ENCODE peak calls at places on chromosomes 2 and 18, in eight cellular contexts. One of them, this sample, is unnamed.

GRCh38 chr2:233449071-233449901 is 95.0 kb downstream of the DGKD start:
- DNase-seq in AG08396: peak; percentile 86
- DNase-seq in endothelial cell: peak; percentile 76
- DNase-seq in tibial artery: peak; percentile 69
- DNase-seq in spleen: peak; percentile 75
- DNase-seq in BJ: no peak
- DNase-seq in heart right ventricle: no peak
- DNase-seq in T-helper 9 cell: no peak
- DNase-seq in this sample: no peak

GRCh38 chr2:238183846-238184245 is 19.6 kb downstream of the ILKAP start:
- DNase-seq in AG08396: no peak
- DNase-seq in endothelial cell: no peak
- DNase-seq in tibial artery: no peak
- DNase-seq in spleen: no peak
- DNase-seq in BJ: no peak
- DNase-seq in heart right ventricle: no peak
- DNase-seq in T-helper 9 cell: no peak
- DNase-seq in this sample: no peak

GRCh38 chr2:105373344-105373781 is 25.5 kb downstream of the FHL2 start:
- DNase-seq in AG08396: no peak
- DNase-seq in endothelial cell: no peak
- DNase-seq in tibial artery: peak; percentile 87
- DNase-seq in spleen: no peak
- DNase-seq in BJ: no peak
- DNase-seq in heart right ventricle: peak; percentile 75
- DNase-seq in T-helper 9 cell: no peak
- DNase-seq in this sample: no peak

GRCh38 chr18:22558945-22559385 is 141.2 kb upstream of the CTAGE1 start:
- DNase-seq in AG08396: peak; percentile 70
- DNase-seq in endothelial cell: peak; percentile 49
- DNase-seq in tibial artery: peak; percentile 86
- DNase-seq in spleen: peak; percentile 77
- DNase-seq in BJ: no peak
- DNase-seq in heart right ventricle: peak; percentile 78
- DNase-seq in T-helper 9 cell: no peak
- DNase-seq in this sample: no peak

GRCh38 chr2:14634885-14635871 is 2.7 kb downstream of the LRATD1 start:
- DNase-seq in AG08396: peak; percentile 71
- DNase-seq in endothelial cell: peak; percentile 76
- DNase-seq in tibial artery: peak; percentile 80
- DNase-seq in spleen: peak; percentile 73
- DNase-seq in BJ: no peak
- DNase-seq in heart right ventricle: peak; percentile 67
- DNase-seq in T-helper 9 cell: no peak
- DNase-seq in this sample: no peak

GRCh38 chr2:107322406-107322805 is 436.4 kb upstream of the ST6GAL2 start:
- DNase-seq in AG08396: no peak
- DNase-seq in endothelial cell: no peak
- DNase-seq in tibial artery: no peak
- DNase-seq in spleen: no peak
- DNase-seq in BJ: no peak
- DNase-seq in heart right ventricle: no peak
- DNase-seq in T-helper 9 cell: no peak
- DNase-seq in this sample: no peak

GRCh38 chr2:42879913-42880737 is 87.7 kb upstream of the HAAO start:
- DNase-seq in AG08396: no peak
- DNase-seq in endothelial cell: no peak
- DNase-seq in tibial artery: no peak
- DNase-seq in spleen: peak; percentile 80
- DNase-seq in BJ: no peak
- DNase-seq in heart right ventricle: peak; percentile 66
- DNase-seq in T-helper 9 cell: no peak
- DNase-seq in this sample: no peak

GRCh38 chr2:72940786-72941185 is 23.5 kb downstream of the EMX1 start:
- DNase-seq in AG08396: peak; percentile 61
- DNase-seq in endothelial cell: no peak
- DNase-seq in tibial artery: no peak
- DNase-seq in spleen: no peak
- DNase-seq in BJ: no peak
- DNase-seq in heart right ventricle: no peak
- DNase-seq in T-helper 9 cell: no peak
- DNase-seq in this sample: peak; percentile 11

GRCh38 chr18:9380101-9380500 is 45.5 kb downstream of the TWSG1 start:
- DNase-seq in AG08396: no peak
- DNase-seq in endothelial cell: no peak
- DNase-seq in tibial artery: no peak
- DNase-seq in spleen: no peak
- DNase-seq in BJ: peak; percentile 51
- DNase-seq in heart right ventricle: no peak
- DNase-seq in T-helper 9 cell: no peak
- DNase-seq in this sample: peak; percentile 39

GRCh38 chr2:27016801-27017325 is 15.9 kb upstream of the TMEM214 start:
- DNase-seq in AG08396: peak; percentile 74
- DNase-seq in endothelial cell: peak; percentile 58
- DNase-seq in tibial artery: peak; percentile 64
- DNase-seq in spleen: no peak
- DNase-seq in BJ: no peak
- DNase-seq in heart right ventricle: peak; percentile 48
- DNase-seq in T-helper 9 cell: peak; percentile 15
- DNase-seq in this sample: peak; percentile 42

GRCh38 chr2:229714080-229714735 is at the start of gene DNER:
- DNase-seq in AG08396: peak; percentile 84
- DNase-seq in endothelial cell: peak; percentile 52
- DNase-seq in tibial artery: no peak
- DNase-seq in spleen: peak; percentile 79
- DNase-seq in BJ: no peak
- DNase-seq in heart right ventricle: no peak
- DNase-seq in T-helper 9 cell: peak; percentile 29
- DNase-seq in this sample: no peak

GRCh38 chr2:47076586-47077441 is 78.3 kb downstream of the STPG4 start:
- DNase-seq in AG08396: peak; percentile 95
- DNase-seq in endothelial cell: no peak
- DNase-seq in tibial artery: peak; percentile 80
- DNase-seq in spleen: no peak
- DNase-seq in BJ: peak; percentile 96
- DNase-seq in heart right ventricle: no peak
- DNase-seq in T-helper 9 cell: no peak
- DNase-seq in this sample: peak; percentile 82

GRCh38 chr2:64989982-64990614 is 899 bp downstream of the SLC1A4 start:
- DNase-seq in AG08396: no peak
- DNase-seq in endothelial cell: no peak
- DNase-seq in tibial artery: peak; percentile 69
- DNase-seq in spleen: no peak
- DNase-seq in BJ: no peak
- DNase-seq in heart right ventricle: peak; percentile 9
- DNase-seq in T-helper 9 cell: no peak
- DNase-seq in this sample: no peak

GRCh38 chr2:10597956-10598355 is 91.8 kb downstream of the NOL10 start:
- DNase-seq in AG08396: no peak
- DNase-seq in endothelial cell: no peak
- DNase-seq in tibial artery: no peak
- DNase-seq in spleen: no peak
- DNase-seq in BJ: no peak
- DNase-seq in heart right ventricle: no peak
- DNase-seq in T-helper 9 cell: no peak
- DNase-seq in this sample: no peak

GRCh38 chr18:76265375-76266225 is 229.4 kb downstream of the ZNF516 start:
- DNase-seq in AG08396: peak; percentile 40
- DNase-seq in endothelial cell: no peak
- DNase-seq in tibial artery: peak; percentile 78
- DNase-seq in spleen: no peak
- DNase-seq in BJ: peak; percentile 19
- DNase-seq in heart right ventricle: no peak
- DNase-seq in T-helper 9 cell: no peak
- DNase-seq in this sample: peak; percentile 4

GRCh38 chr2:239275871-239276812 is 124.7 kb downstream of the HDAC4 start:
- DNase-seq in AG08396: peak; percentile 83
- DNase-seq in endothelial cell: no peak
- DNase-seq in tibial artery: peak; percentile 76
- DNase-seq in spleen: peak; percentile 82
- DNase-seq in BJ: peak; percentile 67
- DNase-seq in heart right ventricle: peak; percentile 48
- DNase-seq in T-helper 9 cell: no peak
- DNase-seq in this sample: peak; percentile 80

GRCh38 chr2:108607706-108608301 is 73.5 kb downstream of the LIMS1 start:
- DNase-seq in AG08396: no peak
- DNase-seq in endothelial cell: peak; percentile 30
- DNase-seq in tibial artery: no peak
- DNase-seq in spleen: no peak
- DNase-seq in BJ: no peak
- DNase-seq in heart right ventricle: no peak
- DNase-seq in T-helper 9 cell: peak; percentile 38
- DNase-seq in this sample: no peak

GRCh38 chr2:216850665-216851327 is 9.1 kb downstream of the TNP1 start:
- DNase-seq in AG08396: no peak
- DNase-seq in endothelial cell: no peak
- DNase-seq in tibial artery: no peak
- DNase-seq in spleen: no peak
- DNase-seq in BJ: no peak
- DNase-seq in heart right ventricle: no peak
- DNase-seq in T-helper 9 cell: no peak
- DNase-seq in this sample: no peak

GRCh38 chr18:55863876-55864275 is 275.9 kb upstream of the TCF4 start:
- DNase-seq in AG08396: no peak
- DNase-seq in endothelial cell: no peak
- DNase-seq in tibial artery: no peak
- DNase-seq in spleen: no peak
- DNase-seq in BJ: peak; percentile 94
- DNase-seq in heart right ventricle: peak; percentile 36
- DNase-seq in T-helper 9 cell: no peak
- DNase-seq in this sample: peak; percentile 83

GRCh38 chr18:44818668-44819403 is 138.1 kb downstream of the SETBP1 start:
- DNase-seq in AG08396: no peak
- DNase-seq in endothelial cell: no peak
- DNase-seq in tibial artery: no peak
- DNase-seq in spleen: no peak
- DNase-seq in BJ: no peak
- DNase-seq in heart right ventricle: no peak
- DNase-seq in T-helper 9 cell: no peak
- DNase-seq in this sample: no peak

GRCh38 chr2:156589381-156590079 is 153.4 kb downstream of the GPD2 start:
- DNase-seq in AG08396: peak; percentile 44
- DNase-seq in endothelial cell: no peak
- DNase-seq in tibial artery: no peak
- DNase-seq in spleen: no peak
- DNase-seq in BJ: no peak
- DNase-seq in heart right ventricle: peak; percentile 7
- DNase-seq in T-helper 9 cell: no peak
- DNase-seq in this sample: peak; percentile 15

GRCh38 chr2:9738718-9739496 is 104.4 kb upstream of the TAF1B start:
- DNase-seq in AG08396: no peak
- DNase-seq in endothelial cell: no peak
- DNase-seq in tibial artery: no peak
- DNase-seq in spleen: no peak
- DNase-seq in BJ: no peak
- DNase-seq in heart right ventricle: peak; percentile 58
- DNase-seq in T-helper 9 cell: no peak
- DNase-seq in this sample: no peak

GRCh38 chr2:234579231-234579962 is 82.5 kb upstream of the ARL4C start:
- DNase-seq in AG08396: peak; percentile 33
- DNase-seq in endothelial cell: no peak
- DNase-seq in tibial artery: no peak
- DNase-seq in spleen: no peak
- DNase-seq in BJ: no peak
- DNase-seq in heart right ventricle: no peak
- DNase-seq in T-helper 9 cell: no peak
- DNase-seq in this sample: no peak